ENCODE peak calls at places on chromosomes 7 and 10, in nine cellular contexts. B is suprapubic skin, J is stomach, I is Peyer's patch, R is GM12892, G is right lobe of liver, D is heart left ventricle, E is transverse colon, M is IMR-90. H is an unnamed sample.

GRCh38 chr10:84360634-84361365 is 32.4 kb downstream of the CCSER2 start:
- DNase-seq in E (no peak), M (peak; percentile 34), D (no peak), B (no peak), I (no peak), G (no peak), J (no peak), R (no peak), H (no peak)

GRCh38 chr10:87705339-87705738 is 45.7 kb downstream of the PAPSS2 start:
- DNase-seq in R (no peak), M (peak; percentile 44), G (no peak), B (no peak), I (no peak), D (no peak), J (no peak), E (no peak), H (no peak)

GRCh38 chr10:129963831-129964501 is at the start of gene EBF3:
- DNase-seq in M (peak; percentile 50), R (no peak), B (peak; percentile 89), E (peak; percentile 44), J (peak; percentile 50), I (peak; percentile 15), G (no peak), D (peak; percentile 94), H (no peak)

GRCh38 chr7:44845476-44845875 is 2.4 kb downstream of the H2AZ2 start:
- DNase-seq in G (no peak), D (no peak), B (no peak), J (no peak), E (no peak), I (no peak), M (no peak), R (no peak), H (no peak)

GRCh38 chr7:85290252-85290651 is 103.4 kb upstream of the SEMA3D start:
- DNase-seq in R (no peak), E (no peak), B (no peak), D (no peak), I (no peak), M (no peak), J (no peak), G (no peak), H (no peak)

GRCh38 chr10:22825841-22826240 is 102.0 kb upstream of the ARMC3 start:
- DNase-seq in I (no peak), M (no peak), B (no peak), E (peak; percentile 18), G (no peak), J (no peak), R (no peak), D (peak; percentile 55), H (peak; percentile 41)

GRCh38 chr7:6494365-6494764 is 46.6 kb upstream of the DAGLB start:
- DNase-seq in R (no peak), I (no peak), M (no peak), D (no peak), G (no peak), E (no peak), B (no peak), J (no peak), H (no peak)

GRCh38 chr10:74300651-74301050 is 149.6 kb downstream of the ADK start:
- DNase-seq in M (no peak), D (no peak), I (no peak), J (no peak), R (no peak), B (no peak), G (no peak), E (no peak), H (no peak)

GRCh38 chr7:41573881-41574280 is 129.0 kb downstream of the INHBA start:
- DNase-seq in M (peak; percentile 23), R (no peak), J (no peak), G (no peak), D (no peak), B (no peak), I (no peak), E (no peak), H (no peak)

GRCh38 chr10:47022311-47023131 is 111.3 kb downstream of the PTPN20 start:
- DNase-seq in D (peak; percentile 75), G (no peak), M (no peak), J (peak; percentile 22), I (no peak), R (no peak), E (no peak), B (peak; percentile 76), H (peak; percentile 26)

GRCh38 chr7:129828989-129829676 is 123.6 kb downstream of the UBE2H start:
- DNase-seq in G (no peak), M (no peak), J (no peak), R (no peak), I (no peak), E (no peak), D (no peak), B (no peak), H (no peak)

GRCh38 chr10:100697070-100697469 is 48.3 kb upstream of the PAX2 start:
- DNase-seq in D (no peak), R (no peak), B (no peak), J (peak; percentile 60), E (no peak), M (peak; percentile 55), G (no peak), I (no peak), H (no peak)

GRCh38 chr7:52184006-52184703 is 851.3 kb upstream of the POM121L12 start:
- DNase-seq in M (no peak), B (no peak), D (no peak), I (no peak), R (no peak), J (no peak), G (no peak), E (no peak), H (no peak)

DNA sequence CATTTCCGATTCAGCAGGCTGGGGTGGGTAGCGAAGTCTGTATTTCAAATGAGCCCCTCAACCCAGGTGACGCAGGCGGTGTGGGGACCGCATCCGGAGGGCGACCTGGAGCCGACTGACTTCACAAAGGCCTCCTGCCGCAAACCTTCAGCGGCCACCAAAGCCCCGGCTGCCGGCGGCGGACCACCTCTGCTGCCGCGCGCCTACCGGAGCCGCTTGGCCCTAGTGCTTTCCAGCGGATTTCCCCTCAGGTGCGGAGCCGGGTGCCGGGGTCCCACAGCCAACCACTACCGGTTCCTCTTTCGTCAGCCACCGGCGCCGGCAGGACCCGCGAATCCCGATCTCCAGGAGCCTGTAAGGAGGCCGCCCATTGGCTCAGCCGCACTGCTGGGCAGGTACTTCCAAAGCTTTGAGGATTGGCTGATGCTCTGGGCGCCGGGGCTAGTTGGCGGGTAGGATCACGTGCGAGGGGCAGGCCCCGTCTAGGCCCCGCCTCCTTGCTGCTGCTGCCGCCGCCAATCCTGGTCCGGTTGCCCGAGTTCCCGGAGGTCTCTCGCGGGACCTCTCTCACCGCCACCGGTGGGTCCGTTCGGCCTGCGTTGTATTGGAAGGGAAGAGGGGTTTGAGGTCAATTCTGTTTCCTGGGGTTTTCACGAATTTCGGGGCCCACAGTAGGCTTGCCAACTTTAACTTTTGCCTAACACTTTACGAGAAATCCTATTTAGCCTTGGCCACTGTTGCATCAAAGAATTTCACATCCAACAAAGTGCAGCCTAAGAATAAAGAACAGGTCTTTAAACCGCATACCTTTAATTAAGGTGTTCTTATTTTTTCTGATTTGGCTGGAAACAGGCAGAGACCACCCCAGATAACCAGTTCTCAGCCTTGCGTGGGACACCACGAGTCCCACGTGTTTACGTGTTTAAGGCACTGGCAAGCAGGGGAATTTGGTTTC is at the start of gene GSTO2:
- DNase-seq in J (peak; percentile 99), I (peak; percentile 99), E (peak; percentile 99), B (peak; percentile 100), G (peak; percentile 97), D (peak; percentile 100), R (peak; percentile 99), M (peak; percentile 93), H (peak; percentile 100)
- TF ChIP-seq POLR2A in J (peak; percentile 19), I (no peak), E (peak; percentile 86), B (peak; percentile 56), G (peak; percentile 79), D (no peak), R (peak; percentile 97), M (no peak), H (peak; percentile 57)

DNA sequence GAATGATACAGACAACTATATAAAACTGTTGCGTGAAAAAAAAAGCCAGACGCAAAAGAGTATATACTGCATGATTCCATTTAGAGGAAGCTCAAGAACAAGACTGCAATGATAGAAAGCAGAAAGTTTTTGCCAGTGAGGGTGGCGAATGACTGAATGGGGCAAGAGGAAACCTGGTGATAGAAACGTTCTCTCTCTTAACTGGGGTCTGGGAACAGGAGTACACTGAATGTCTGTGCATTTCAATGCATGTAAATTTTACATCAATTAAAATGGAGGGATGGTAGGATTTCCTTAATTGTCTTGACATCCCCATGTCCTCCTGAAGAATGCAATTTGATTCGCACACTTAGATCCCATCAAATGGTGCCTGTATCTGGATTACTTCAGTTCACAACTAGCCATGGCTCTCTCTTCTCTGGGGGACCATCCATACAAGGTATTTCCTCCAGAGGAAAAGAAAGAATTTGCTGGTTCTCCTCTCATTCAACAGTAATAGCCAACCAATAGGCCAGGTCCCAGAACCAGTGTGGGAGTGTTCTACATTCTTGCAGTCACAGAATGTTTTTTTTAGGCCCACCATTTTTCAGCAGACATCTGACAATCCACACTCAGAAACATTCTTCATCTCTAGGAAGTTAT is 221.0 kb upstream of the KLF14 start:
- DNase-seq in J (no peak), E (no peak), R (no peak), D (no peak), I (no peak), G (no peak), M (no peak), B (no peak), H (no peak)
- TF ChIP-seq POLR2A in J (no peak), E (no peak), R (no peak), D (no peak), I (no peak), G (no peak), M (no peak), B (no peak), H (no peak)

GRCh38 chr10:45442251-45442650 is 68.2 kb downstream of the ALOX5 start:
- DNase-seq in G (no peak), J (no peak), B (no peak), M (no peak), E (no peak), R (no peak), D (no peak), I (peak; percentile 9), H (no peak)

GRCh38 chr10:45442670-45443069 is 68.7 kb downstream of the ALOX5 start:
- DNase-seq in R (no peak), D (no peak), E (no peak), I (peak; percentile 11), B (no peak), J (no peak), G (no peak), M (no peak), H (no peak)

GRCh38 chr10:45441791-45442190 is 67.8 kb downstream of the ALOX5 start:
- DNase-seq in M (no peak), J (no peak), R (no peak), E (no peak), G (no peak), B (no peak), D (no peak), I (peak; percentile 9), H (no peak)

GRCh38 chr10:45444022-45444421 is 70.0 kb downstream of the ALOX5 start:
- DNase-seq in B (no peak), I (peak; percentile 9), D (no peak), G (no peak), R (no peak), E (no peak), J (no peak), M (no peak), H (no peak)

GRCh38 chr10:45443101-45444009 is 69.3 kb downstream of the ALOX5 start:
- DNase-seq in D (no peak), M (no peak), I (peak; percentile 15), R (no peak), J (no peak), E (no peak), G (no peak), B (no peak), H (peak; percentile 84)
- TF ChIP-seq POLR2A in D (no peak), M (no peak), I (no peak), R (no peak), J (no peak), E (no peak), G (no peak), B (no peak), H (no peak)

GRCh38 chr10:79399242-79399831 is 46.1 kb downstream of the ZCCHC24 start:
- DNase-seq in D (peak; percentile 93), R (no peak), M (peak; percentile 95), I (peak; percentile 24), J (peak; percentile 81), G (peak; percentile 76), E (peak; percentile 79), B (peak; percentile 91), H (peak; percentile 93)
- TF ChIP-seq POLR2A in D (no peak), R (no peak), M (peak; percentile 85), I (no peak), J (no peak), G (no peak), E (no peak), B (peak; percentile 5), H (no peak)

H was measured in upper lobe of left lung.